ENCODE peak calls at places on chromosomes 2 and 18, in ten cellular contexts. N is stimulated activated CD8-positive, alpha-beta memory T cell treated with anti-CD3 and anti-CD28 coated beads, Interleukin-7, amount 100 ng/mL, for 4 hours; Q is CD8-positive, alpha-beta memory T cell; C is tibial nerve; T is AML-193; Z is WTC11; P is fibroblast of mammary gland; V is AG04449; S is stimulated activated CD4-positive, alpha-beta T cell treated with anti-CD3 and anti-CD28 coated beads, TNF-alpha, amount 100 ng/mL, for 1 hour; B is HTR-8/SVneo. H is an unnamed sample.

GRCh38 chr2:98479959-98480524 is 35.4 kb downstream of the INPP4A start:
- DNase-seq in N (no peak), Q (peak), C (no peak), T (no peak), Z (no peak), P (peak), V (no peak), S (no peak), B (peak), H (no peak)

GRCh38 chr2:23507267-23508065 is 122.5 kb downstream of the KLHL29 start:
- DNase-seq in N (no peak), Q (no peak), C (no peak), T (no peak), Z (no peak), P (no peak), V (no peak), S (no peak), B (no peak), H (no peak)

GRCh38 chr2:126482582-126483464 is 173.1 kb upstream of the GYPC start:
- DNase-seq in N (no peak), Q (no peak), C (no peak), T (no peak), Z (no peak), P (no peak), V (no peak), S (no peak), B (peak), H (no peak)

GRCh38 chr2:224038049-224038829 is 847 bp downstream of the SERPINE2 start:
- DNase-seq in N (peak), Q (no peak), C (no peak), T (no peak), Z (peak), P (peak), V (no peak), S (peak), B (peak), H (no peak)

GRCh38 chr2:2639251-2640139 is 308.4 kb upstream of the MYT1L start:
- DNase-seq in N (no peak), Q (no peak), C (no peak), T (no peak), Z (no peak), P (no peak), V (no peak), S (no peak), B (no peak), H (no peak)

GRCh38 chr18:22347624-22348511 is 69.8 kb downstream of the CTAGE1 start:
- DNase-seq in N (no peak), Q (no peak), C (no peak), T (no peak), Z (peak), P (no peak), V (no peak), S (no peak), B (no peak), H (no peak)

GRCh38 chr2:48199076-48199475 is 292.8 kb upstream of the FBXO11 start:
- DNase-seq in N (no peak), Q (no peak), C (no peak), T (no peak), Z (no peak), P (no peak), V (no peak), S (no peak), B (no peak), H (no peak)

GRCh38 chr2:20868377-20868776 is 45.5 kb upstream of the LDAH start:
- DNase-seq in N (peak), Q (no peak), C (no peak), T (no peak), Z (no peak), P (no peak), V (no peak), S (peak), B (no peak), H (no peak)